ENCODE peak calls at places on chromosomes 12 and 14, in six cellular contexts. One of them, this sample, is unnamed.

GRCh38 chr14:50844397-50844796 is 13.4 kb upstream of the NIN start:
- DNase-seq in cardiac muscle cell: no peak
- DNase-seq in NB4: no peak
- DNase-seq in fibroblast of pulmonary artery: no peak
- DNase-seq in fibroblast of the aortic adventitia: no peak
- DNase-seq in pancreas: no peak
- DNase-seq in this sample: no peak

GRCh38 chr12:101277443-101277842 is 2.5 kb upstream of the UTP20 start:
- DNase-seq in fibroblast of pulmonary artery: no peak
- DNase-seq in cardiac muscle cell: no peak
- DNase-seq in fibroblast of the aortic adventitia: no peak
- DNase-seq in pancreas: no peak
- DNase-seq in NB4: peak; percentile 29
- DNase-seq in this sample: peak; percentile 27

GRCh38 chr12:49901986-49902385 is 1.7 kb downstream of the FAIM2 start:
- DNase-seq in fibroblast of pulmonary artery: no peak
- DNase-seq in fibroblast of the aortic adventitia: no peak
- DNase-seq in NB4: no peak
- DNase-seq in cardiac muscle cell: no peak
- DNase-seq in pancreas: no peak
- DNase-seq in this sample: no peak

GRCh38 chr12:65879878-65880277 is 55.6 kb downstream of the HMGA2 start:
- DNase-seq in pancreas: no peak
- DNase-seq in fibroblast of the aortic adventitia: peak; percentile 85
- DNase-seq in NB4: no peak
- DNase-seq in cardiac muscle cell: peak; percentile 83
- DNase-seq in fibroblast of pulmonary artery: peak; percentile 83
- DNase-seq in this sample: peak; percentile 93

GRCh38 chr12:131783915-131784541 is 44.2 kb upstream of the MMP17 start:
- DNase-seq in cardiac muscle cell: peak; percentile 68
- DNase-seq in pancreas: no peak
- DNase-seq in NB4: peak; percentile 81
- DNase-seq in fibroblast of the aortic adventitia: peak; percentile 73
- DNase-seq in fibroblast of pulmonary artery: peak; percentile 69
- DNase-seq in this sample: peak; percentile 75

GRCh38 chr12:18975933-18976332 is 153.6 kb upstream of the PLEKHA5 start:
- DNase-seq in cardiac muscle cell: no peak
- DNase-seq in pancreas: no peak
- DNase-seq in NB4: no peak
- DNase-seq in fibroblast of the aortic adventitia: no peak
- DNase-seq in fibroblast of pulmonary artery: no peak
- DNase-seq in this sample: no peak

GRCh38 chr12:24791622-24792021 is 157.3 kb downstream of the BCAT1 start:
- DNase-seq in fibroblast of the aortic adventitia: no peak
- DNase-seq in NB4: no peak
- DNase-seq in cardiac muscle cell: no peak
- DNase-seq in fibroblast of pulmonary artery: no peak
- DNase-seq in pancreas: no peak
- DNase-seq in this sample: no peak

GRCh38 chr12:89768586-89769482 is 60.2 kb upstream of the ATP2B1 start:
- DNase-seq in fibroblast of pulmonary artery: peak; percentile 81
- DNase-seq in NB4: peak; percentile 99
- DNase-seq in pancreas: no peak
- DNase-seq in fibroblast of the aortic adventitia: peak; percentile 86
- DNase-seq in cardiac muscle cell: peak; percentile 76
- DNase-seq in this sample: peak; percentile 97

GRCh38 chr14:33412450-33412849 is 473.8 kb downstream of the NPAS3 start:
- DNase-seq in pancreas: no peak
- DNase-seq in cardiac muscle cell: no peak
- DNase-seq in fibroblast of the aortic adventitia: no peak
- DNase-seq in NB4: no peak
- DNase-seq in fibroblast of pulmonary artery: no peak
- DNase-seq in this sample: no peak

GRCh38 chr12:5070090-5070489 is 26.4 kb downstream of the KCNA5 start:
- DNase-seq in NB4: no peak
- DNase-seq in cardiac muscle cell: no peak
- DNase-seq in fibroblast of pulmonary artery: no peak
- DNase-seq in pancreas: no peak
- DNase-seq in fibroblast of the aortic adventitia: no peak
- DNase-seq in this sample: no peak

GRCh38 chr12:2283910-2284309 is 231.1 kb downstream of the CACNA1C start:
- DNase-seq in fibroblast of pulmonary artery: peak; percentile 65
- DNase-seq in fibroblast of the aortic adventitia: peak; percentile 90
- DNase-seq in cardiac muscle cell: peak; percentile 91
- DNase-seq in pancreas: no peak
- DNase-seq in NB4: peak; percentile 84
- DNase-seq in this sample: peak; percentile 91

GRCh38 chr14:59161571-59162175 is 26.8 kb upstream of the DAAM1 start:
- DNase-seq in NB4: peak; percentile 55
- DNase-seq in cardiac muscle cell: peak; percentile 92
- DNase-seq in pancreas: no peak
- DNase-seq in fibroblast of the aortic adventitia: peak; percentile 49
- DNase-seq in fibroblast of pulmonary artery: peak; percentile 95
- DNase-seq in this sample: peak; percentile 79

GRCh38 chr12:116346751-116347150 is 69.3 kb upstream of the MED13L start:
- DNase-seq in fibroblast of the aortic adventitia: peak; percentile 96
- DNase-seq in fibroblast of pulmonary artery: peak; percentile 91
- DNase-seq in NB4: no peak
- DNase-seq in cardiac muscle cell: peak; percentile 92
- DNase-seq in pancreas: no peak
- DNase-seq in this sample: peak; percentile 91

GRCh38 chr14:76786556-76786955 is 25.3 kb downstream of the VASH1 start:
- DNase-seq in cardiac muscle cell: no peak
- DNase-seq in fibroblast of pulmonary artery: no peak
- DNase-seq in NB4: no peak
- DNase-seq in pancreas: no peak
- DNase-seq in fibroblast of the aortic adventitia: no peak
- DNase-seq in this sample: no peak

GRCh38 chr14:59028476-59029202 is 159.8 kb upstream of the DAAM1 start:
- DNase-seq in NB4: peak; percentile 59
- DNase-seq in fibroblast of the aortic adventitia: peak; percentile 96
- DNase-seq in fibroblast of pulmonary artery: peak; percentile 90
- DNase-seq in pancreas: peak; percentile 46
- DNase-seq in cardiac muscle cell: peak; percentile 91
- DNase-seq in this sample: peak; percentile 97

GRCh38 chr14:105013150-105013787 is 7.6 kb downstream of the CDCA4 start:
- DNase-seq in cardiac muscle cell: no peak
- DNase-seq in NB4: no peak
- DNase-seq in fibroblast of the aortic adventitia: no peak
- DNase-seq in pancreas: no peak
- DNase-seq in fibroblast of pulmonary artery: no peak
- DNase-seq in this sample: peak; percentile 40

GRCh38 chr14:105889666-105890473 is 363.5 kb downstream of the TMEM121 start:
- DNase-seq in NB4: peak; percentile 86
- DNase-seq in fibroblast of pulmonary artery: no peak
- DNase-seq in fibroblast of the aortic adventitia: no peak
- DNase-seq in pancreas: no peak
- DNase-seq in cardiac muscle cell: no peak
- DNase-seq in this sample: no peak

GRCh38 chr12:103348935-103349334 is 146.8 kb downstream of the C12orf42 start:
- DNase-seq in pancreas: no peak
- DNase-seq in NB4: no peak
- DNase-seq in cardiac muscle cell: no peak
- DNase-seq in fibroblast of pulmonary artery: no peak
- DNase-seq in fibroblast of the aortic adventitia: no peak
- DNase-seq in this sample: no peak

GRCh38 chr14:92551066-92551841 is 37.7 kb downstream of the RIN3 start:
- DNase-seq in cardiac muscle cell: no peak
- DNase-seq in NB4: peak; percentile 48
- DNase-seq in pancreas: no peak
- DNase-seq in fibroblast of the aortic adventitia: no peak
- DNase-seq in fibroblast of pulmonary artery: no peak
- DNase-seq in this sample: no peak

GRCh38 chr12:56884421-56884820 is 49.8 kb downstream of the SDR9C7 start:
- DNase-seq in NB4: no peak
- DNase-seq in pancreas: no peak
- DNase-seq in fibroblast of the aortic adventitia: peak; percentile 25
- DNase-seq in fibroblast of pulmonary artery: no peak
- DNase-seq in cardiac muscle cell: no peak
- DNase-seq in this sample: peak; percentile 33

GRCh38 chr12:30989754-30990153 is 63.2 kb downstream of the TSPAN11 start:
- DNase-seq in pancreas: peak; percentile 56
- DNase-seq in NB4: peak; percentile 47
- DNase-seq in fibroblast of the aortic adventitia: no peak
- DNase-seq in fibroblast of pulmonary artery: peak; percentile 8
- DNase-seq in cardiac muscle cell: no peak
- DNase-seq in this sample: no peak

GRCh38 chr14:61891251-61891650 is 129.0 kb downstream of the SNAPC1 start:
- DNase-seq in fibroblast of pulmonary artery: peak; percentile 38
- DNase-seq in fibroblast of the aortic adventitia: peak; percentile 2
- DNase-seq in cardiac muscle cell: peak; percentile 25
- DNase-seq in NB4: no peak
- DNase-seq in pancreas: no peak
- DNase-seq in this sample: peak; percentile 3

GRCh38 chr14:81385824-81386223 is 14.3 kb downstream of the STON2 start:
- DNase-seq in pancreas: no peak
- DNase-seq in cardiac muscle cell: no peak
- DNase-seq in fibroblast of pulmonary artery: no peak
- DNase-seq in NB4: no peak
- DNase-seq in fibroblast of the aortic adventitia: no peak
- DNase-seq in this sample: no peak

GRCh38 chr14:50758279-50758678 is 72.7 kb downstream of the NIN start:
- DNase-seq in pancreas: no peak
- DNase-seq in fibroblast of pulmonary artery: no peak
- DNase-seq in cardiac muscle cell: no peak
- DNase-seq in fibroblast of the aortic adventitia: no peak
- DNase-seq in NB4: no peak
- DNase-seq in this sample: no peak

GRCh38 chr12:15962760-15963159 is 51.6 kb downstream of the DERA start:
- DNase-seq in NB4: no peak
- DNase-seq in fibroblast of the aortic adventitia: peak; percentile 7
- DNase-seq in pancreas: no peak
- DNase-seq in cardiac muscle cell: no peak
- DNase-seq in fibroblast of pulmonary artery: peak; percentile 14
- DNase-seq in this sample: no peak

GRCh38 chr14:50875359-50876090 is 3.7 kb downstream of the ABHD12B start:
- DNase-seq in fibroblast of pulmonary artery: no peak
- DNase-seq in pancreas: no peak
- DNase-seq in NB4: peak; percentile 79
- DNase-seq in fibroblast of the aortic adventitia: peak; percentile 17
- DNase-seq in cardiac muscle cell: no peak
- DNase-seq in this sample: peak; percentile 26

GRCh38 chr12:39626033-39626814 is 6.6 kb upstream of the ABCD2 start:
- DNase-seq in fibroblast of the aortic adventitia: no peak
- DNase-seq in fibroblast of pulmonary artery: no peak
- DNase-seq in cardiac muscle cell: no peak
- DNase-seq in pancreas: no peak
- DNase-seq in NB4: no peak
- DNase-seq in this sample: no peak

GRCh38 chr12:102669056-102669455 is 188.7 kb upstream of the IGF1 start:
- DNase-seq in fibroblast of the aortic adventitia: no peak
- DNase-seq in fibroblast of pulmonary artery: no peak
- DNase-seq in cardiac muscle cell: no peak
- DNase-seq in NB4: no peak
- DNase-seq in pancreas: no peak
- DNase-seq in this sample: peak; percentile 51

GRCh38 chr12:107368586-107368985 is 275.2 kb upstream of the CRY1 start:
- DNase-seq in cardiac muscle cell: no peak
- DNase-seq in NB4: no peak
- DNase-seq in fibroblast of the aortic adventitia: no peak
- DNase-seq in fibroblast of pulmonary artery: no peak
- DNase-seq in pancreas: no peak
- DNase-seq in this sample: no peak

DNA sequence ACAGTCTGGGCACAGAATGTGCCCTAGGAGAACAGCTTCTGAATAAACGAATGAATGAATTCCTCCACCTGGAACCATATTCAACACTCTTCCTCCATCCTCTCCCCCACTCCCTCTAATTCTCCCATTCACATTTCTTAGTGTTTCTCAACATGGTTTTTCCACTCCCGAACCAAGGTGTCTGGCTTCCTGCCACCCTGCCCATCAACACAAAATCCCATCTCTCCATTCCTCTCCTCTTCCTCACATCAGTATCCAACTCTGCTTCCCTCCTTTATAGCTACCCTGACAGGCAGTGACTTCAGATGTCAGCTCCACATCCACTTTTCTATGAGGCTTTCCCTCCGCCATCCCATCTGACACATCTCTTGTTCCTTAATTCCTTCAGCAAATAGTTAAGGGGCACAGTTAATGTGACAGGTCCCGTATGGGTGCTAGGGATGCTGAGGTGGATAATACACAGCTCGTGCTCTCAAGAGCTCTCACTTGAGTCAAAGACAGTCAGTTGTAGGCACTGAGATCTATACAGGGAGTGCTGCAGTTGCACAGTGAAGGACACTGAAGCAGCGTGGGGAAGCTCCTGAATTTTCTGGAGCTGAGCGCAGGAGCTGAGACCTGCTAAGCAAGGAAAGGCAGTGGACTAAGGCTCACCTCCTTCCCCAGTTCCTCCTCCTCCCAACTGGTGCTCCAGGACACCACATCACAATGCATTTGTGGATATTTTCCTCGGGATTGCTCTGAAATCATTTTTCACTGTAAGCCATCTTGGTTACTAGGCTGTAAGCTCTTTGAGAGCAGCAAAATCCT is 2.7 kb downstream of the TNFRSF1A start:
- DNase-seq in fibroblast of pulmonary artery: peak; percentile 36
- DNase-seq in cardiac muscle cell: peak; percentile 32
- DNase-seq in pancreas: no peak
- DNase-seq in NB4: no peak
- DNase-seq in fibroblast of the aortic adventitia: no peak
- DNase-seq in this sample: no peak
- H3K4me3 ChIP-seq in fibroblast of pulmonary artery: peak overlapping the region; percentile 100
- H3K4me3 ChIP-seq in cardiac muscle cell: no peak overlapping the region
- H3K4me3 ChIP-seq in pancreas: peak overlapping the region; percentile 90
- H3K4me3 ChIP-seq in NB4: peak overlapping the region; percentile 98
- H3K4me3 ChIP-seq in fibroblast of the aortic adventitia: peak overlapping the region; percentile 100
- H3K4me3 ChIP-seq in this sample: peak overlapping the region; percentile 100

GRCh38 chr14:101225116-101225728 is 321.7 kb upstream of the RTL1 start:
- DNase-seq in cardiac muscle cell: no peak
- DNase-seq in fibroblast of the aortic adventitia: no peak
- DNase-seq in fibroblast of pulmonary artery: no peak
- DNase-seq in pancreas: no peak
- DNase-seq in NB4: no peak
- DNase-seq in this sample: no peak
- TF ChIP-seq CTCF in cardiac muscle cell: no peak
- TF ChIP-seq CTCF in fibroblast of the aortic adventitia: no peak
- TF ChIP-seq CTCF in fibroblast of pulmonary artery: no peak
- TF ChIP-seq CTCF in pancreas: no peak
- TF ChIP-seq CTCF in NB4: no peak
- TF ChIP-seq CTCF in this sample: no peak

GRCh38 chr12:26629864-26630263 is 203.1 kb downstream of the ITPR2 start:
- DNase-seq in fibroblast of the aortic adventitia: peak; percentile 66
- DNase-seq in pancreas: no peak
- DNase-seq in cardiac muscle cell: peak; percentile 38
- DNase-seq in NB4: no peak
- DNase-seq in fibroblast of pulmonary artery: peak; percentile 61
- DNase-seq in this sample: peak; percentile 30
- H3K4me3 ChIP-seq in fibroblast of the aortic adventitia: no peak overlapping the region
- H3K4me3 ChIP-seq in pancreas: no peak overlapping the region
- H3K4me3 ChIP-seq in cardiac muscle cell: no peak overlapping the region
- H3K4me3 ChIP-seq in NB4: no peak overlapping the region
- H3K4me3 ChIP-seq in fibroblast of pulmonary artery: no peak overlapping the region
- H3K4me3 ChIP-seq in this sample: no peak overlapping the region

GRCh38 chr14:20836668-20837338 is 34.2 kb upstream of the RNASE1 start:
- DNase-seq in pancreas: no peak
- DNase-seq in NB4: peak; percentile 42
- DNase-seq in cardiac muscle cell: peak; percentile 70
- DNase-seq in fibroblast of pulmonary artery: peak; percentile 41
- DNase-seq in fibroblast of the aortic adventitia: peak; percentile 54
- DNase-seq in this sample: peak; percentile 53
- TF ChIP-seq CTCF in pancreas: peak; percentile 39
- TF ChIP-seq CTCF in NB4: peak; percentile 37
- TF ChIP-seq CTCF in cardiac muscle cell: peak; percentile 67
- TF ChIP-seq CTCF in fibroblast of pulmonary artery: peak; percentile 45
- TF ChIP-seq CTCF in fibroblast of the aortic adventitia: peak; percentile 54
- TF ChIP-seq CTCF in this sample: peak; percentile 57

This sample was measured in AG10803.